ENCODE peak calls at places on chromosomes 3 and 15, in seven cellular contexts. G, S, P, L, B, I and M are unnamed samples.

GRCh38 chr15:72319360-72319984 is 485 bp downstream of the CELF6 start:
- DNase-seq in G (no peak), S (peak; percentile 43), P (peak; percentile 84), L (peak; percentile 69), B (peak; percentile 83), I (no peak), M (peak; percentile 68)

GRCh38 chr15:89680282-89680873 is 1.2 kb upstream of the PLIN1 start:
- DNase-seq in G (no peak), S (peak; percentile 90), P (no peak), L (peak; percentile 74), B (peak; percentile 78), I (peak; percentile 37), M (peak; percentile 55)

GRCh38 chr3:4394048-4394447 is 73.0 kb downstream of the SUMF1 start:
- DNase-seq in G (no peak), S (peak; percentile 79), P (no peak), L (no peak), B (no peak), I (no peak), M (no peak)

GRCh38 chr3:169146866-169147245 is 516.7 kb downstream of the MECOM start:
- DNase-seq in G (no peak), S (peak; percentile 41), P (no peak), L (no peak), B (no peak), I (no peak), M (no peak)

GRCh38 chr15:38053786-38054185 is 119.3 kb downstream of the TMCO5A start:
- DNase-seq in G (no peak), S (peak; percentile 50), P (no peak), L (no peak), B (no peak), I (no peak), M (no peak)

GRCh38 chr3:122324871-122325323 is at the start of gene CSTA:
- DNase-seq in G (no peak), S (peak; percentile 66), P (no peak), L (no peak), B (no peak), I (peak; percentile 14), M (no peak)

GRCh38 chr3:38027466-38028465 is 1.7 kb downstream of the PLCD1 start:
- DNase-seq in G (no peak), S (no peak), P (no peak), L (no peak), B (peak; percentile 28), I (no peak), M (no peak)

GRCh38 chr3:36954452-36955134 is 9.7 kb upstream of the TRANK1 start:
- DNase-seq in G (no peak), S (no peak), P (no peak), L (no peak), B (no peak), I (no peak), M (no peak)

GRCh38 chr15:74438696-74439316 is 5.0 kb upstream of the SEMA7A start:
- DNase-seq in G (no peak), S (peak; percentile 81), P (peak; percentile 78), L (peak; percentile 75), B (peak; percentile 82), I (peak; percentile 41), M (peak; percentile 65)

GRCh38 chr3:186959029-186959624 is 28.8 kb downstream of the ST6GAL1 start:
- DNase-seq in G (no peak), S (no peak), P (no peak), L (no peak), B (no peak), I (no peak), M (no peak)

GRCh38 chr3:122245513-122246174 is 62.2 kb downstream of the CASR start:
- DNase-seq in G (no peak), S (peak; percentile 28), P (no peak), L (no peak), B (no peak), I (peak; percentile 29), M (no peak)

DNA sequence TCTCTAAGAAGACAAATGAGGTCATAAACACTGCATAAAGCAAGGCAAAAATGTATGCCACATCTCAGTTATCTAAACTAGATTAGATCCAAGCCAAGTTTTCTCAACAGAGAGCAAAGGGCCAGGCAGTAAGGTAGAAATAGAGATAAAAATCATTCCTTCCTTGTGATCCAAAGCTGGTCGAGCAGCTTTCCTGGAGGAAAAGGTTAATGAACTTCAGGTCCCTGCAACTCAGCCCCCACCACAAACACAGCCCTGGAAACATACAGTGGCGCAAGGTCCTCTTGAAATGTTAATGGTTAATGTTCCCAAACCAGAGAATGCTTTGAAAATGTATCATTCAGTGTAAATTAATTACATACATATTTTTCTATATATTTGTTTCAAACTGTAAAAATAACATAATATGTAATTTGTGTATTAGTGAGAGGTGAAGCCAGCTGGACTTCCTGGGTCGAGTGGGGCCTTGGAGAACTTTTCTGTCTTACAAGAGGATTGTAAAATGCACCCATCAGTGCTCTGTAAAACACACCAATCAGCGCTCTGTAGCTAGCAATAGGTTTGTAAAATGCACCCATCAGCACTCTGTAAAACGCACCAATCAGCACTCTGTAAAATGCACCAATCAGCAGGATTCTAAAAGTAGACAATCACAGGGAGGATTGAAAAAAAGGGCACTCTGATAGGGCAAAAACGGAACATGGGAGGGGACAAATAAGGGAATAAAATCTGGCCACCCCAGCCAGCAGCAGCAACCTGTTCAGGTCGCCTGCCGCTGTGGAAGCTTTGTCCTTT is 17.1 kb downstream of the LYSMD2 start:
- DNase-seq in G (no peak), S (no peak), P (no peak), L (no peak), B (no peak), I (no peak), M (no peak)
- H3K4me3 ChIP-seq in G (no peak overlapping the region), S (no peak overlapping the region), P (no peak overlapping the region), L (no peak overlapping the region), B (no peak overlapping the region), I (no peak overlapping the region), M (no peak overlapping the region)

DNA sequence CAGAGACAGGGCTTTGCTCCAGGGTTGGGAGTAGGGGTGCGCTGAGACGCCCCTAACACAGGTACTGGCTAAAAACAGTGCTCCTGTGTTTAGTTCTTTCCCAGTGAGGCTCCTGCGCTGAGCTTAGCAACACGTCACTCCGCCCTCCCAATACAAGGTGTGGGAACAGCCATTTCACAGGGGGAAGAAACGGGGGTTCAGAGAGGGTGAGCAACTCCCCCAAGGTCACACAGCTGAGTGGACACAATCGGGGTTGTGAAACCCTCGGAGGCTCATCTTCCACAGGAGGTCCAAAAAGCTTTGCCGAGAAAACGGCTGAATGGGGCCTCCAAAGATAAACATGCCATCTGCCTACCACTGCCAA is 628 bp downstream of the PRRT3 start:
- DNase-seq in G (no peak), S (no peak), P (no peak), L (no peak), B (no peak), I (no peak), M (no peak)
- H3K4me3 ChIP-seq in G (peak overlapping the region; percentile 54), S (peak overlapping the region; percentile 65), P (peak overlapping the region; percentile 56), L (no peak overlapping the region), B (peak overlapping the region; percentile 48), I (peak overlapping the region; percentile 67), M (peak overlapping the region; percentile 42)

GRCh38 chr15:88069561-88069960 is 187.0 kb downstream of the NTRK3 start:
- DNase-seq in G (no peak), S (no peak), P (no peak), L (no peak), B (no peak), I (no peak), M (no peak)
- H3K4me3 ChIP-seq in G (no peak overlapping the region), S (no peak overlapping the region), P (no peak overlapping the region), L (no peak overlapping the region), B (no peak overlapping the region), I (no peak overlapping the region), M (no peak overlapping the region)

DNA sequence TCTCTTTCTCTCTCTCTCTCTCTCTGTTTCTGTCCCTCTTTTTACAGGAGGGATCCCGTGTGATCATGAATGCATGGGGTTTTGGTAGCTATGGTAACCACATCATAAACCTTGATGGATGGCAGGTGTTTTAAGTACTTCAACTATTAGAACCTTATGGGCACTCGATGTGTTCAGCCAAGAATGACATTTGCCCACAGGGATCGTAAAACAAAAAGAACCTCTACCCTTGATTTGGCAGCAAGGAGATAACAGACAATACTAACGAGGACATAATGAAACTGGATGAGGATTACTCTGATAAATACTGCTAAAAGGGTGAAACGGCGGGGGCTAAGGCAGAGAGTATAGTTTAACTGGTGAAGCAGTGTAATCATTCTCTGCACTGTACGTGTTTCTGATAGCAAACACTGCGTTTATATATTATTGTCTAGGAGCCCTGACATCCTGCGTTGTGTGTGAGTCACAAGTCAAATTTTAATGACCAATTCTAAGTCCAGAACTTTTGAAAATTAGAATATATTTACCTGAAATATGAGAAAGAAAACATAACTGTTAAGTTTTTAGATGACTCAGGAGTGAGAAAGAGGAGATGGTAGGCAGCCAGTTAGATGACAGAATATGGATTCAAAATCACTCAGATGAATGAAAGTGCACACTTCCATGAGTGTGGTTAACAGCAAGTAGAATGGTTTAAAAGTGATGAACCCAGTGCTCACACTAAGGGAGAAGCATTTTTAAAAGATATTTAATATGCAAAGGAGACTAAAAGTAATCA is 80.3 kb downstream of the OTOL1 start:
- DNase-seq in G (peak; percentile 45), S (no peak), P (no peak), L (no peak), B (no peak), I (no peak), M (no peak)
- H3K4me3 ChIP-seq in G (no peak overlapping the region), S (no peak overlapping the region), P (no peak overlapping the region), L (no peak overlapping the region), B (no peak overlapping the region), I (no peak overlapping the region), M (no peak overlapping the region)

GRCh38 chr3:181700168-181701087 is 11.3 kb upstream of the SOX2 start:
- DNase-seq in G (peak; percentile 20), S (peak; percentile 78), P (no peak), L (no peak), B (peak; percentile 46), I (peak; percentile 11), M (no peak)
- H3K4me3 ChIP-seq in G (no peak overlapping the region), S (no peak overlapping the region), P (peak overlapping the region; percentile 2), L (no peak overlapping the region), B (peak overlapping the region; percentile 3), I (no peak overlapping the region), M (no peak overlapping the region)

DNA sequence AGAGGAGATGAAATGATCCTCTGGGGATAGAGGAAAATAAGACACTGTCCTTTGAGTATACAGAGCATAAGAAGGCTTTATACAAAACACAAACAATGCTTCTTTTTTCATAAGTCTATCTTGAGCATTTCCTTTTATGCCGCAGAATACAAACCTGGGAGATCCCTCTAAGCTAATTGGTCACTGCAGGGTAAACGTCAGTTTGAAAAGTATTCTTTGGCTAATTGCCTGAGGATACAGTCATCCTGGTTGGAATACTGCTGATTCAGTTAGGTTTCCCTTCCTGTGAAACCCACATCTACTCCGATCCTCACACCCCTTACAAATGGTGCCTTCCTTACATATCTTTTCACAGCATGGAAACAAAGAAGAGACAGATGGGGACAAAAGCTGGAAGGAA is 10.6 kb downstream of the WNT5A start:
- DNase-seq in G (no peak), S (peak; percentile 93), P (no peak), L (no peak), B (no peak), I (peak; percentile 73), M (no peak)
- H3K4me3 ChIP-seq in G (peak overlapping the region; percentile 88), S (no peak overlapping the region), P (no peak overlapping the region), L (no peak overlapping the region), B (no peak overlapping the region), I (peak overlapping the region; percentile 68), M (no peak overlapping the region)

GRCh38 chr3:168117853-168118313 is 22.2 kb upstream of the GOLIM4 start:
- DNase-seq in G (no peak), S (peak; percentile 80), P (no peak), L (no peak), B (no peak), I (no peak), M (no peak)
- H3K4me3 ChIP-seq in G (no peak overlapping the region), S (no peak overlapping the region), P (no peak overlapping the region), L (no peak overlapping the region), B (no peak overlapping the region), I (no peak overlapping the region), M (no peak overlapping the region)

GRCh38 chr3:128484404-128485282 is 8.4 kb downstream of the GATA2 start:
- DNase-seq in G (no peak), S (no peak), P (peak; percentile 22), L (no peak), B (no peak), I (no peak), M (peak; percentile 50)
- H3K4me3 ChIP-seq in G (peak overlapping the region; percentile 94), S (no peak overlapping the region), P (peak overlapping the region; percentile 65), L (no peak overlapping the region), B (peak overlapping the region; percentile 58), I (peak overlapping the region; percentile 95), M (peak overlapping the region; percentile 9)